ENCODE peak calls at places on chromosome 19, in six cellular contexts. U, C, M, G, Q and I are unnamed samples.

GRCh38 chr19:1271528-1272422 is 2.6 kb downstream of the CIRBP start:
- DNase-seq in U (no peak), C (no peak), M (no peak), G (no peak), Q (no peak), I (no peak)

GRCh38 chr19:39968789-39969188 is 2.2 kb upstream of the PSMC4 start:
- DNase-seq in U (no peak), C (no peak), M (no peak), G (no peak), Q (no peak), I (no peak)

GRCh38 chr19:55641376-55642152 is 762 bp downstream of the ZNF580 start:
- DNase-seq in U (peak), C (no peak), M (no peak), G (no peak), Q (peak), I (no peak)

GRCh38 chr19:33804021-33804799 is 7.5 kb downstream of the KCTD15 start:
- DNase-seq in U (no peak), C (peak), M (peak), G (peak), Q (no peak), I (no peak)

GRCh38 chr19:16637535-16637934 is 9.5 kb upstream of the MED26 start:
- DNase-seq in U (no peak), C (no peak), M (no peak), G (no peak), Q (no peak), I (no peak)

GRCh38 chr19:42150940-42151339 is 18.7 kb upstream of the POU2F2 start:
- DNase-seq in U (no peak), C (no peak), M (no peak), G (no peak), Q (no peak), I (no peak)

GRCh38 chr19:41941410-41942202 is 13.4 kb upstream of the ERFL start:
- DNase-seq in U (no peak), C (no peak), M (no peak), G (no peak), Q (no peak), I (no peak)

GRCh38 chr19:30719991-30720329 is 347.8 kb downstream of the ZNF536 start:
- DNase-seq in U (peak), C (no peak), M (peak), G (no peak), Q (no peak), I (no peak)

GRCh38 chr19:9865732-9866627 is 30.9 kb downstream of the PIN1 start:
- DNase-seq in U (peak), C (no peak), M (no peak), G (no peak), Q (peak), I (no peak)

GRCh38 chr19:10334340-10335148 is 1.2 kb upstream of the RAVER1 start:
- DNase-seq in U (peak), C (peak), M (peak), G (peak), Q (no peak), I (peak)

GRCh38 chr19:45782162-45782623 is at the start of gene DMPK:
- DNase-seq in U (no peak), C (no peak), M (no peak), G (no peak), Q (no peak), I (no peak)

GRCh38 chr19:41430907-41431306 is 3.7 kb upstream of the B3GNT8 start:
- DNase-seq in U (no peak), C (no peak), M (peak), G (no peak), Q (no peak), I (no peak)

GRCh38 chr19:40677156-40677555 is 13.3 kb downstream of the NUMBL start:
- DNase-seq in U (no peak), C (no peak), M (no peak), G (no peak), Q (no peak), I (no peak)

GRCh38 chr19:14507704-14508246 is 10.4 kb downstream of the DNAJB1 start:
- DNase-seq in U (no peak), C (no peak), M (peak), G (no peak), Q (no peak), I (no peak)

GRCh38 chr19:48403606-48404005 is 10.1 kb downstream of the GRIN2D start:
- DNase-seq in U (peak), C (no peak), M (peak), G (peak), Q (no peak), I (no peak)

GRCh38 chr19:16364231-16364865 is 39.7 kb downstream of the KLF2 start:
- DNase-seq in U (no peak), C (no peak), M (no peak), G (no peak), Q (no peak), I (no peak)

GRCh38 chr19:45782820-45783785 is 813 bp upstream of the DMPK start:
- DNase-seq in U (no peak), C (no peak), M (peak), G (peak), Q (no peak), I (no peak)

GRCh38 chr19:40610396-40611064 is 9.4 kb downstream of the LTBP4 start:
- DNase-seq in U (peak), C (no peak), M (no peak), G (no peak), Q (peak), I (no peak)

GRCh38 chr19:33683881-33684549 is 62.3 kb downstream of the CHST8 start:
- DNase-seq in U (no peak), C (no peak), M (peak), G (peak), Q (no peak), I (peak)

GRCh38 chr19:13339869-13340268 is 166.4 kb downstream of the CACNA1A start:
- DNase-seq in U (peak), C (no peak), M (no peak), G (no peak), Q (no peak), I (no peak)

GRCh38 chr19:46551175-46551574 is 50.0 kb upstream of the CALM3 start:
- DNase-seq in U (no peak), C (no peak), M (no peak), G (no peak), Q (no peak), I (no peak)

GRCh38 chr19:8046569-8047165 is 5.9 kb upstream of the CCL25 start:
- DNase-seq in U (no peak), C (no peak), M (no peak), G (no peak), Q (no peak), I (no peak)

GRCh38 chr19:47613165-47614146 is 4.5 kb downstream of the BICRA start:
- DNase-seq in U (peak), C (no peak), M (peak), G (peak), Q (no peak), I (no peak)

GRCh38 chr19:54188224-54188871 is 1.0 kb downstream of the MBOAT7 start:
- DNase-seq in U (no peak), C (no peak), M (peak), G (peak), Q (no peak), I (no peak)

GRCh38 chr19:44303976-44304568 is 753 bp downstream of the ZNF235 start:
- DNase-seq in U (no peak), C (no peak), M (peak), G (peak), Q (no peak), I (peak)

GRCh38 chr19:5534787-5535586 is 32.8 kb downstream of the TINCR start:
- DNase-seq in U (peak), C (no peak), M (no peak), G (no peak), Q (no peak), I (no peak)

GRCh38 chr19:21317821-21318220 is 11.4 kb downstream of the ZNF708 start:
- DNase-seq in U (no peak), C (no peak), M (no peak), G (no peak), Q (no peak), I (no peak)

GRCh38 chr19:29624489-29625210 is 18.6 kb downstream of the POP4 start:
- DNase-seq in U (no peak), C (no peak), M (no peak), G (no peak), Q (no peak), I (no peak)

GRCh38 chr19:48553676-48554384 is 1.9 kb downstream of the SULT2B1 start:
- DNase-seq in U (peak), C (no peak), M (peak), G (peak), Q (no peak), I (no peak)

GRCh38 chr19:46435009-46435408 is 6.3 kb upstream of the PNMA8C start:
- DNase-seq in U (no peak), C (no peak), M (no peak), G (no peak), Q (no peak), I (no peak)

GRCh38 chr19:45450042-45450380 is 17.8 kb upstream of the FOSB start:
- DNase-seq in U (no peak), C (no peak), M (no peak), G (no peak), Q (no peak), I (no peak)

GRCh38 chr19:51799311-51799997 is 4.5 kb downstream of the FPR3 start:
- DNase-seq in U (no peak), C (peak), M (peak), G (peak), Q (no peak), I (peak)

GRCh38 chr19:5356428-5356827 is 15.8 kb upstream of the PTPRS start:
- DNase-seq in U (no peak), C (no peak), M (no peak), G (no peak), Q (no peak), I (no peak)

GRCh38 chr19:10388957-10389356 is 8.6 kb upstream of the TYK2 start:
- DNase-seq in U (peak), C (peak), M (peak), G (peak), Q (peak), I (peak)

GRCh38 chr19:41792513-41793413 is 3.6 kb upstream of the CEACAM3 start:
- DNase-seq in U (no peak), C (no peak), M (peak), G (peak), Q (peak), I (no peak)